ENCODE peak calls at places on chromosomes 4 and X, in four cellular contexts. E is Peyer's patch, B is psoas muscle, U is IMR-90. L is an unnamed sample.

GRCh38 chrX:9352683-9353430 is 112.0 kb upstream of the TBL1X start:
- DNase-seq in E (peak; percentile 45), B (no peak), U (peak; percentile 75), L (peak; percentile 62)

GRCh38 chr4:7034262-7035081 is 8.7 kb upstream of the TADA2B start:
- DNase-seq in E (no peak), B (peak; percentile 44), U (peak; percentile 67), L (peak; percentile 66)

GRCh38 chr4:137310593-137311490 is 221.5 kb downstream of the PCDH18 start:
- DNase-seq in E (no peak), B (no peak), U (peak; percentile 91), L (no peak)

GRCh38 chrX:47743504-47743903 is 84.5 kb upstream of the UXT start:
- DNase-seq in E (no peak), B (no peak), U (peak; percentile 21), L (no peak)

GRCh38 chrX:20026278-20026677 is 35.4 kb upstream of the BCLAF3 start:
- DNase-seq in E (no peak), B (no peak), U (peak; percentile 60), L (no peak)

GRCh38 chr4:7498406-7499200 is 63.9 kb upstream of the PSAPL1 start:
- DNase-seq in E (no peak), B (no peak), U (no peak), L (no peak)

GRCh38 chr4:88318751-88319350 is 34.5 kb upstream of the PPM1K start:
- DNase-seq in E (no peak), B (no peak), U (no peak), L (no peak)

GRCh38 chr4:3529363-3529762 is 2.9 kb downstream of the LRPAP1 start:
- DNase-seq in E (no peak), B (peak; percentile 73), U (no peak), L (peak; percentile 79)

GRCh38 chrX:95585321-95585720 is 1099.3 kb upstream of the DIAPH2 start:
- DNase-seq in E (no peak), B (no peak), U (no peak), L (no peak)

GRCh38 chrX:44914532-44915198 is 41.7 kb downstream of the KDM6A start:
- DNase-seq in E (no peak), B (no peak), U (peak; percentile 68), L (no peak)
- H3K27ac ChIP-seq in E (no peak overlapping the region), B (no peak overlapping the region), U (no peak overlapping the region), L (no peak overlapping the region)

GRCh38 chr4:140309124-140309870 is 64.1 kb upstream of the SCOC start:
- DNase-seq in E (no peak), B (no peak), U (peak; percentile 72), L (no peak)
- TF ChIP-seq CTCF in E (no peak), B (peak; percentile 26), U (no peak), L (no peak)

GRCh38 chrX:51053741-51054140 is 143.2 kb downstream of the BMP15 start:
- DNase-seq in E (no peak), B (no peak), U (no peak), L (no peak)
- H3K4me3 ChIP-seq in E (no peak overlapping the region), B (no peak overlapping the region), U (no peak overlapping the region), L (no peak overlapping the region)

GRCh38 chr4:82588871-82589270 is 27.1 kb upstream of the TMEM150C start:
- DNase-seq in E (no peak), B (no peak), U (no peak), L (no peak)

GRCh38 chr4:82592639-82593038 is 30.9 kb upstream of the TMEM150C start:
- DNase-seq in E (no peak), B (no peak), U (no peak), L (no peak)

GRCh38 chr4:82589756-82590155 is 28.0 kb upstream of the TMEM150C start:
- DNase-seq in E (no peak), B (no peak), U (no peak), L (no peak)

GRCh38 chr4:82593416-82593815 is 31.6 kb upstream of the TMEM150C start:
- DNase-seq in E (no peak), B (no peak), U (no peak), L (no peak)

DNA sequence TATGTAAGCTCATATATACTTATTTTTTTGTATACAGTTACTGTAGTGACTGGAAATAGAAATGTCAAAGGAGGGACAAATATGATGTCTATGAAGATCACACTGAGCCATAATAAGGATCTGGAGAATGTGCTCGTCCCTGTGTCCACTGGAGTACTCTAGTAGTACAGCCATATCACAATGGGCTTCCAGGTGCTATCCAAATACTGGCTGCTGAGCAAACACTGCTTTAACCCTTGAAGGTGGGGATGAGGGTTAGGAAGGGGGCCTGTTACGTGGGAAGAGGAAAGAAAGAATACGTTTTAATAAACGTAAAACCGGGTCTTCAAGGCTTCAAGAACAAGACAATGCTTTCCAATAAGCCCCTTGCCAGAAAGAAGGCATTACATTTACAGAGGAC is 29.8 kb upstream of the TMEM150C start:
- DNase-seq in E (no peak), B (no peak), U (no peak), L (no peak)
- H3K27ac ChIP-seq in E (no peak overlapping the region), B (no peak overlapping the region), U (no peak overlapping the region), L (no peak overlapping the region)

GRCh38 chr4:163493643-163494359 is 689 bp upstream of the TMA16 start:
- DNase-seq in E (peak; percentile 62), B (peak; percentile 53), U (no peak), L (peak; percentile 77)
- TF ChIP-seq CTCF in E (no peak), B (no peak), U (no peak), L (no peak)

GRCh38 chr4:106767991-106768390 is 268.1 kb downstream of the DKK2 start:
- DNase-seq in E (no peak), B (no peak), U (no peak), L (no peak)
- H3K4me3 ChIP-seq in E (no peak overlapping the region), B (no peak overlapping the region), U (no peak overlapping the region), L (no peak overlapping the region)